ENCODE peak calls at places on chromosomes 11 and 22, in ten cellular contexts. One of them, this sample, is unnamed.
A peak's percentile ranks its signal among the peaks of the same experiment; 100 is the strongest.

GRCh38 chr11:31870609-31871309 is 59.6 kb upstream of the PAX6 start:
- DNase-seq in IMR-90: peak; percentile 33
- DNase-seq in right lobe of liver: peak; percentile 30
- DNase-seq in heart left ventricle: no peak
- DNase-seq in endothelial cell of umbilical vein: peak; percentile 62
- DNase-seq in ovary: no peak
- DNase-seq in sigmoid colon: no peak
- DNase-seq in suprapubic skin: no peak
- DNase-seq in uterus: no peak
- DNase-seq in A549: peak; percentile 48
- DNase-seq in this sample: no peak

GRCh38 chr22:40128989-40129388 is 48.7 kb upstream of the TNRC6B start:
- DNase-seq in endothelial cell of umbilical vein: no peak
- DNase-seq in A549: no peak
- DNase-seq in suprapubic skin: no peak
- DNase-seq in IMR-90: no peak
- DNase-seq in ovary: no peak
- DNase-seq in right lobe of liver: no peak
- DNase-seq in uterus: no peak
- DNase-seq in heart left ventricle: no peak
- DNase-seq in sigmoid colon: no peak
- DNase-seq in this sample: no peak

GRCh38 chr22:48953103-48953720 is 874.5 kb downstream of the BRD1 start:
- DNase-seq in IMR-90: no peak
- DNase-seq in uterus: no peak
- DNase-seq in sigmoid colon: no peak
- DNase-seq in endothelial cell of umbilical vein: no peak
- DNase-seq in A549: no peak
- DNase-seq in heart left ventricle: no peak
- DNase-seq in right lobe of liver: no peak
- DNase-seq in suprapubic skin: no peak
- DNase-seq in ovary: no peak
- DNase-seq in this sample: no peak

GRCh38 chr22:18136563-18137320 is 13.2 kb upstream of the USP18 start:
- DNase-seq in endothelial cell of umbilical vein: no peak
- DNase-seq in suprapubic skin: no peak
- DNase-seq in IMR-90: no peak
- DNase-seq in uterus: no peak
- DNase-seq in right lobe of liver: no peak
- DNase-seq in sigmoid colon: no peak
- DNase-seq in heart left ventricle: no peak
- DNase-seq in ovary: no peak
- DNase-seq in A549: no peak
- DNase-seq in this sample: no peak

GRCh38 chr22:49776891-49777290 is 50.8 kb downstream of the BRD1 start:
- DNase-seq in endothelial cell of umbilical vein: no peak
- DNase-seq in uterus: no peak
- DNase-seq in suprapubic skin: no peak
- DNase-seq in ovary: no peak
- DNase-seq in A549: no peak
- DNase-seq in heart left ventricle: peak; percentile 38
- DNase-seq in right lobe of liver: no peak
- DNase-seq in sigmoid colon: no peak
- DNase-seq in IMR-90: no peak
- DNase-seq in this sample: no peak

GRCh38 chr11:134580635-134581025 is 168.6 kb upstream of the B3GAT1 start:
- DNase-seq in A549: no peak
- DNase-seq in endothelial cell of umbilical vein: no peak
- DNase-seq in suprapubic skin: no peak
- DNase-seq in right lobe of liver: no peak
- DNase-seq in heart left ventricle: no peak
- DNase-seq in uterus: no peak
- DNase-seq in sigmoid colon: peak; percentile 53
- DNase-seq in ovary: no peak
- DNase-seq in IMR-90: no peak
- DNase-seq in this sample: peak; percentile 43

GRCh38 chr11:64196616-64197015 is 9.9 kb upstream of the FERMT3 start:
- DNase-seq in ovary: no peak
- DNase-seq in suprapubic skin: no peak
- DNase-seq in sigmoid colon: no peak
- DNase-seq in uterus: no peak
- DNase-seq in IMR-90: no peak
- DNase-seq in heart left ventricle: no peak
- DNase-seq in endothelial cell of umbilical vein: no peak
- DNase-seq in right lobe of liver: no peak
- DNase-seq in A549: no peak
- DNase-seq in this sample: no peak

GRCh38 chr11:47254381-47254780 is 3.4 kb upstream of the NR1H3 start:
- DNase-seq in right lobe of liver: no peak
- DNase-seq in heart left ventricle: no peak
- DNase-seq in sigmoid colon: peak; percentile 85
- DNase-seq in uterus: peak; percentile 46
- DNase-seq in suprapubic skin: no peak
- DNase-seq in ovary: peak; percentile 56
- DNase-seq in endothelial cell of umbilical vein: peak; percentile 37
- DNase-seq in IMR-90: no peak
- DNase-seq in A549: no peak
- DNase-seq in this sample: no peak

GRCh38 chr11:8056810-8057463 is 24.1 kb upstream of the TUB start:
- DNase-seq in heart left ventricle: no peak
- DNase-seq in uterus: peak; percentile 96
- DNase-seq in ovary: peak; percentile 86
- DNase-seq in right lobe of liver: peak; percentile 42
- DNase-seq in suprapubic skin: peak; percentile 92
- DNase-seq in sigmoid colon: peak; percentile 95
- DNase-seq in A549: no peak
- DNase-seq in endothelial cell of umbilical vein: no peak
- DNase-seq in IMR-90: peak; percentile 68
- DNase-seq in this sample: no peak

GRCh38 chr11:68377389-68377795 is 65.0 kb downstream of the LRP5 start:
- DNase-seq in IMR-90: no peak
- DNase-seq in sigmoid colon: no peak
- DNase-seq in endothelial cell of umbilical vein: peak; percentile 36
- DNase-seq in right lobe of liver: peak; percentile 88
- DNase-seq in heart left ventricle: peak; percentile 56
- DNase-seq in suprapubic skin: no peak
- DNase-seq in A549: no peak
- DNase-seq in uterus: no peak
- DNase-seq in ovary: no peak
- DNase-seq in this sample: no peak

GRCh38 chr22:45201678-45202332 is 38.1 kb downstream of the NUP50 start:
- DNase-seq in heart left ventricle: no peak
- DNase-seq in IMR-90: peak; percentile 100
- DNase-seq in suprapubic skin: no peak
- DNase-seq in sigmoid colon: peak; percentile 58
- DNase-seq in uterus: no peak
- DNase-seq in ovary: peak; percentile 11
- DNase-seq in endothelial cell of umbilical vein: no peak
- DNase-seq in right lobe of liver: no peak
- DNase-seq in A549: peak; percentile 64
- DNase-seq in this sample: peak; percentile 36

GRCh38 chr22:44882226-44882905 is 127.4 kb downstream of the PHF21B start:
- DNase-seq in IMR-90: no peak
- DNase-seq in uterus: no peak
- DNase-seq in ovary: no peak
- DNase-seq in right lobe of liver: no peak
- DNase-seq in endothelial cell of umbilical vein: no peak
- DNase-seq in sigmoid colon: peak; percentile 30
- DNase-seq in heart left ventricle: no peak
- DNase-seq in suprapubic skin: peak; percentile 54
- DNase-seq in A549: no peak
- DNase-seq in this sample: no peak

DNA sequence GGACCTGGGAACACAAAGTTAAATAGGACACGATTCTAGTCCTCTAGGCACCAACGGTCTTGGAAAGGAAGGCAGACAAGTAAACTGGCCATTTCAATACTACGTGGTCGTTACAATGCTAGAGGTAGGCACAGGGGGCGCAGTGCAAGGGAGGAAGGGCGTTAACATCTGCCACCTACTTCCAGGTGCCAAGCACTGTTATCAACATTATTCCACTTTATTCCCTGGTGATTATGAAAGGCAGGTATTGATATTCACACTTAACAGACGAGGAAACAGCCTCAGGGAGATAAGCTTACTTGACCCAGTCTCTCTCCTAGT is 760 bp upstream of the TAF10 start:
- DNase-seq in heart left ventricle: no peak
- DNase-seq in A549: no peak
- DNase-seq in uterus: no peak
- DNase-seq in ovary: no peak
- DNase-seq in IMR-90: no peak
- DNase-seq in sigmoid colon: no peak
- DNase-seq in endothelial cell of umbilical vein: no peak
- DNase-seq in suprapubic skin: no peak
- DNase-seq in right lobe of liver: no peak
- DNase-seq in this sample: no peak
- H3K27ac ChIP-seq in heart left ventricle: peak overlapping the region; percentile 95
- H3K27ac ChIP-seq in A549: peak overlapping the region; percentile 98
- H3K27ac ChIP-seq in uterus: peak overlapping the region; percentile 99
- H3K27ac ChIP-seq in ovary: peak overlapping the region; percentile 83
- H3K27ac ChIP-seq in IMR-90: peak overlapping the region; percentile 99
- H3K27ac ChIP-seq in sigmoid colon: peak overlapping the region; percentile 99
- H3K27ac ChIP-seq in endothelial cell of umbilical vein: peak overlapping the region; percentile 89
- H3K27ac ChIP-seq in suprapubic skin: peak overlapping the region; percentile 97
- H3K27ac ChIP-seq in right lobe of liver: peak overlapping the region; percentile 86
- H3K27ac ChIP-seq in this sample: peak overlapping the region; percentile 99

GRCh38 chr22:21948824-21949568 is 3.7 kb downstream of the PPM1F start:
- DNase-seq in right lobe of liver: no peak
- DNase-seq in A549: no peak
- DNase-seq in sigmoid colon: no peak
- DNase-seq in uterus: no peak
- DNase-seq in endothelial cell of umbilical vein: peak; percentile 37
- DNase-seq in IMR-90: no peak
- DNase-seq in heart left ventricle: no peak
- DNase-seq in ovary: no peak
- DNase-seq in suprapubic skin: no peak
- DNase-seq in this sample: no peak

GRCh38 chr22:21949569-21949918 is 3.1 kb downstream of the PPM1F start:
- DNase-seq in suprapubic skin: no peak
- DNase-seq in A549: no peak
- DNase-seq in endothelial cell of umbilical vein: no peak
- DNase-seq in IMR-90: no peak
- DNase-seq in heart left ventricle: no peak
- DNase-seq in right lobe of liver: no peak
- DNase-seq in sigmoid colon: no peak
- DNase-seq in ovary: no peak
- DNase-seq in uterus: no peak
- DNase-seq in this sample: no peak

GRCh38 chr22:21948390-21948789 is 4.3 kb downstream of the PPM1F start:
- DNase-seq in A549: no peak
- DNase-seq in suprapubic skin: no peak
- DNase-seq in right lobe of liver: no peak
- DNase-seq in IMR-90: no peak
- DNase-seq in sigmoid colon: no peak
- DNase-seq in heart left ventricle: no peak
- DNase-seq in ovary: no peak
- DNase-seq in endothelial cell of umbilical vein: no peak
- DNase-seq in uterus: no peak
- DNase-seq in this sample: no peak

GRCh38 chr22:21951062-21951461 is 1.6 kb downstream of the PPM1F start:
- DNase-seq in right lobe of liver: no peak
- DNase-seq in suprapubic skin: no peak
- DNase-seq in endothelial cell of umbilical vein: no peak
- DNase-seq in heart left ventricle: no peak
- DNase-seq in uterus: no peak
- DNase-seq in sigmoid colon: no peak
- DNase-seq in IMR-90: no peak
- DNase-seq in A549: no peak
- DNase-seq in ovary: no peak
- DNase-seq in this sample: no peak

GRCh38 chr22:21949948-21950347 is 2.7 kb downstream of the PPM1F start:
- DNase-seq in uterus: no peak
- DNase-seq in A549: no peak
- DNase-seq in endothelial cell of umbilical vein: no peak
- DNase-seq in IMR-90: no peak
- DNase-seq in right lobe of liver: no peak
- DNase-seq in sigmoid colon: no peak
- DNase-seq in suprapubic skin: no peak
- DNase-seq in ovary: no peak
- DNase-seq in heart left ventricle: no peak
- DNase-seq in this sample: no peak
- TF ChIP-seq POLR2A in uterus: no peak
- TF ChIP-seq POLR2A in A549: no peak
- TF ChIP-seq POLR2A in endothelial cell of umbilical vein: peak; percentile 67
- TF ChIP-seq POLR2A in IMR-90: no peak
- TF ChIP-seq POLR2A in right lobe of liver: no peak
- TF ChIP-seq POLR2A in sigmoid colon: no peak
- TF ChIP-seq POLR2A in suprapubic skin: no peak
- TF ChIP-seq POLR2A in ovary: no peak
- TF ChIP-seq POLR2A in heart left ventricle: no peak
- TF ChIP-seq POLR2A in this sample: no peak

GRCh38 chr11:15557831-15558230 is 443.1 kb downstream of the INSC start:
- DNase-seq in sigmoid colon: no peak
- DNase-seq in right lobe of liver: no peak
- DNase-seq in heart left ventricle: no peak
- DNase-seq in uterus: no peak
- DNase-seq in suprapubic skin: no peak
- DNase-seq in ovary: no peak
- DNase-seq in endothelial cell of umbilical vein: no peak
- DNase-seq in A549: no peak
- DNase-seq in IMR-90: no peak
- DNase-seq in this sample: no peak

GRCh38 chr11:15547685-15548084 is 433.0 kb downstream of the INSC start:
- DNase-seq in ovary: no peak
- DNase-seq in uterus: no peak
- DNase-seq in endothelial cell of umbilical vein: no peak
- DNase-seq in IMR-90: no peak
- DNase-seq in sigmoid colon: no peak
- DNase-seq in heart left ventricle: no peak
- DNase-seq in right lobe of liver: no peak
- DNase-seq in suprapubic skin: no peak
- DNase-seq in A549: no peak
- DNase-seq in this sample: no peak

GRCh38 chr11:15551897-15552851 is 437.5 kb downstream of the INSC start:
- DNase-seq in uterus: no peak
- DNase-seq in A549: no peak
- DNase-seq in endothelial cell of umbilical vein: peak; percentile 1
- DNase-seq in IMR-90: no peak
- DNase-seq in ovary: no peak
- DNase-seq in suprapubic skin: no peak
- DNase-seq in heart left ventricle: no peak
- DNase-seq in right lobe of liver: no peak
- DNase-seq in sigmoid colon: no peak
- DNase-seq in this sample: no peak
- H3K27ac ChIP-seq in uterus: no peak overlapping the region
- H3K27ac ChIP-seq in A549: no peak overlapping the region
- H3K27ac ChIP-seq in endothelial cell of umbilical vein: no peak overlapping the region
- H3K27ac ChIP-seq in IMR-90: no peak overlapping the region
- H3K27ac ChIP-seq in ovary: no peak overlapping the region
- H3K27ac ChIP-seq in suprapubic skin: no peak overlapping the region
- H3K27ac ChIP-seq in heart left ventricle: no peak overlapping the region
- H3K27ac ChIP-seq in right lobe of liver: no peak overlapping the region
- H3K27ac ChIP-seq in sigmoid colon: no peak overlapping the region
- H3K27ac ChIP-seq in this sample: no peak overlapping the region

DNA sequence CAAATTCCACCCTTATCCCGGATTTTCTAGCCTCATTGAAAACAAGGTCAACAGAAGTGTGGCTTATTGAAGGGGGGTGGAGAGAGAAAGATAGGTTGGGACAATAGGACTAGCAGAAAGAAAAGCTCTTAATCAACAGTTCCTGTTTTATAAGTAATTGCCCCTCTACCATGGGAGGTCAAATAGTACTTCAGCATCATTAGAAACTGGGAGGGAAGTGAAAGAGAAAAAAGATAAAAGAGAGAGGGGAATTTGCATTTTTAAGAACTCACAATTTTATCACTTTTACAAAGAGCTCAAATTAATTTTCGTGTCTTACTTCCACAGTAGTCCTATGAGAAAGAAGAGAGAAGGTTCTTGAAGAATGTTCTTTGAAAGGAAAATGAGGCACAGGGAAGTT is 89.2 kb downstream of the AMOTL1 start:
- DNase-seq in suprapubic skin: no peak
- DNase-seq in ovary: no peak
- DNase-seq in A549: no peak
- DNase-seq in endothelial cell of umbilical vein: no peak
- DNase-seq in heart left ventricle: no peak
- DNase-seq in IMR-90: no peak
- DNase-seq in right lobe of liver: no peak
- DNase-seq in uterus: no peak
- DNase-seq in sigmoid colon: no peak
- DNase-seq in this sample: no peak
- TF ChIP-seq POLR2A in suprapubic skin: no peak
- TF ChIP-seq POLR2A in ovary: no peak
- TF ChIP-seq POLR2A in A549: no peak
- TF ChIP-seq POLR2A in endothelial cell of umbilical vein: no peak
- TF ChIP-seq POLR2A in heart left ventricle: no peak
- TF ChIP-seq POLR2A in IMR-90: no peak
- TF ChIP-seq POLR2A in right lobe of liver: no peak
- TF ChIP-seq POLR2A in uterus: no peak
- TF ChIP-seq POLR2A in sigmoid colon: no peak
- TF ChIP-seq POLR2A in this sample: no peak